ENCODE peak calls at places on chromosomes 4 and X, in four cellular contexts. W, P, R and J are unnamed samples.

GRCh38 chr4:112358952-112359749 is 62.0 kb downstream of the ALPK1 start:
- DNase-seq in P (no peak), R (no peak), W (no peak), J (no peak)

GRCh38 chr4:12612866-12613265 is 871.3 kb downstream of the RAB28 start:
- DNase-seq in W (no peak), R (no peak), P (no peak), J (no peak)

GRCh38 chrX:107603433-107604159 is 24.7 kb upstream of the PRPS1 start:
- DNase-seq in W (no peak), R (no peak), P (no peak), J (no peak)

GRCh38 chr4:6917445-6918241 is 8.0 kb downstream of the TBC1D14 start:
- DNase-seq in W (peak; percentile 69), R (no peak), P (peak; percentile 69), J (peak; percentile 68)

GRCh38 chr4:53196195-53196641 is 169.6 kb downstream of the SCFD2 start:
- DNase-seq in P (no peak), W (no peak), R (peak; percentile 36), J (no peak)

GRCh38 chr4:87961993-87962791 is 13.3 kb upstream of the SPP1 start:
- DNase-seq in P (no peak), W (no peak), R (peak; percentile 47), J (no peak)

GRCh38 chrX:119757979-119758681 is at the start of gene SOWAHD:
- DNase-seq in P (no peak), R (no peak), W (peak; percentile 63), J (no peak)

GRCh38 chr4:153267013-153267412 is 62.8 kb downstream of the TRIM2 start:
- DNase-seq in R (peak; percentile 72), W (no peak), P (no peak), J (no peak)

GRCh38 chr4:87679449-87680169 is 29.5 kb downstream of the DMP1 start:
- DNase-seq in W (peak; percentile 72), P (peak; percentile 22), R (peak; percentile 58), J (peak; percentile 27)

GRCh38 chrX:24113161-24113560 is 36.4 kb upstream of the ZFX start:
- DNase-seq in W (no peak), P (no peak), R (peak; percentile 76), J (no peak)

GRCh38 chr4:16253127-16253960 is 27.1 kb upstream of the TAPT1 start:
- DNase-seq in R (peak; percentile 88), P (no peak), W (no peak), J (no peak)

GRCh38 chrX:71420686-71421085 is 54.5 kb downstream of the TAF1 start:
- DNase-seq in R (no peak), W (peak; percentile 30), P (no peak), J (no peak)

GRCh38 chrX:107731831-107732502 is 43.6 kb downstream of the TSC22D3 start:
- DNase-seq in W (peak; percentile 52), P (no peak), R (peak; percentile 58), J (no peak)

GRCh38 chr4:18538121-18538520 is 516.6 kb upstream of the LCORL start:
- DNase-seq in R (no peak), W (no peak), P (no peak), J (no peak)

GRCh38 chr4:18540349-18540748 is 518.8 kb upstream of the LCORL start:
- DNase-seq in P (no peak), W (no peak), R (no peak), J (no peak)

GRCh38 chr4:18535948-18536347 is 514.4 kb upstream of the LCORL start:
- DNase-seq in W (no peak), P (no peak), R (no peak), J (no peak)

GRCh38 chr4:18533262-18533775 is 511.8 kb upstream of the LCORL start:
- DNase-seq in P (no peak), W (no peak), R (no peak), J (no peak)

DNA sequence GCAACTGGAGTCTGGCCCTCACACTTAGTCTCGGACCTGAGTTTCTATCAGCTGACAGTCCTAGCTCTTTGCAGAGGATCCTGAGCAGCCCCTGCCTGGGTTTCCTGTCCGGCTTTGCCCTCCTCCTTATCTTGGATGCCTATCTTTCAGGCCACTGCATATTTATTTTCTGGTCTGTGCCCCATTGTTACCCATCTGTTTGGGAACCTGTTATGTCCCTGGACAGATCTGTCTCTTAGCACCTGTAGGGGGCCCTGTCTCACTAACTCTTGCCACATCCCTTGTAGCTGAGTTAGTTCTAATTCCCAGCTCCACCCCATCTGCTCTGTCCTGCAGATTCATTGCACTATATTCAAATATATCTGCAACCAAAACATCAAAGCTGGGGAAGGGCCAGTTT is 514.9 kb upstream of the LCORL start:
- DNase-seq in P (no peak), W (peak; percentile 15), R (no peak), J (no peak)
- TF ChIP-seq CTCF in P (no peak), W (peak; percentile 20), R (no peak), J (no peak)

GRCh38 chr4:76666940-76667532 is 230.9 kb downstream of the SOWAHB start:
- DNase-seq in W (no peak), R (no peak), P (no peak), J (no peak)
- TF ChIP-seq CTCF in W (no peak), R (no peak), P (no peak), J (no peak)

DNA sequence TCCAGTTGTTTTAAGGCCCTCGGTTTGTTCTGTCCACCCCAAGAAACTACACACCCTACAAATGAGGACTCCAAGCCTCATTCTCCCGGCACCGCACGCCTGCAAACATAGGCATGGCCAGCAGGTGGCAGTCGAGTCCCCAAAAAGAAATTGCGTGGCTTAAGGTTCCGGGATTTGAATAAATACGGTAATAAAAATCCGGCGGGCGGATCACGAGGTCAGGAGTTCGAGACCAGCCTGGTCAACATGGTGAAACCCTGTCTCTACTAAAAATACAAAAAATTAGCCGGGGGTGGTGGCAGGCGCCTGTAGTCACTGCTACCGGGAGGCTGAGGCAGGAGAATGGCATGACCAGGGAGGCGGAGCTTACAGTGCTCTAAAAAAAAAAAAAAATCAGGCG is 21.8 kb upstream of the CSF2RA start:
- DNase-seq in W (peak; percentile 88), R (no peak), P (peak; percentile 77), J (peak; percentile 76)
- TF ChIP-seq CTCF in W (peak; percentile 97), R (peak; percentile 45), P (peak; percentile 95), J (peak; percentile 97)

GRCh38 chrX:64097891-64098290 is 107.6 kb downstream of the AMER1 start:
- DNase-seq in P (no peak), R (no peak), W (no peak), J (no peak)

GRCh38 chrX:64093761-64094160 is 111.7 kb downstream of the AMER1 start:
- DNase-seq in P (no peak), R (peak; percentile 4), W (peak; percentile 12), J (no peak)
- TF ChIP-seq CTCF in P (peak; percentile 4), R (peak; percentile 44), W (peak; percentile 18), J (peak; percentile 43)